ENCODE peak calls at places on chromosomes 2 and 18, in five cellular contexts. L is endothelial cell of umbilical vein, Z is HCT116, K is transverse colon, N is H1. P is an unnamed sample.

GRCh38 chr2:78677774-78678173 is 347.7 kb upstream of the REG3G start:
- DNase-seq in N (no peak), L (no peak), Z (no peak), K (no peak), P (no peak)

GRCh38 chr18:79540161-79540913 is 139.3 kb upstream of the CTDP1 start:
- DNase-seq in K (no peak), N (no peak), Z (no peak), L (no peak), P (no peak)

GRCh38 chr2:200615247-200615646 is 29.4 kb downstream of the AOX1 start:
- DNase-seq in N (no peak), Z (no peak), L (peak; percentile 21), K (no peak), P (no peak)

GRCh38 chr2:14199040-14199439 is 433.5 kb upstream of the LRATD1 start:
- DNase-seq in K (no peak), L (no peak), N (no peak), Z (no peak), P (no peak)

GRCh38 chr18:48902856-48903601 is 47.7 kb downstream of the SMAD7 start:
- DNase-seq in L (peak; percentile 16), Z (no peak), K (no peak), N (no peak), P (no peak)

GRCh38 chr2:238914648-238915015 is 66.7 kb downstream of the TWIST2 start:
- DNase-seq in K (no peak), N (no peak), Z (no peak), L (no peak), P (no peak)

GRCh38 chr2:162521871-162522655 is 178.1 kb downstream of the GCA start:
- DNase-seq in K (no peak), Z (no peak), N (no peak), L (no peak), P (no peak)

GRCh38 chr2:96505231-96505889 is at the start of gene NEURL3:
- DNase-seq in Z (peak; percentile 22), N (peak; percentile 32), K (no peak), L (peak; percentile 68), P (no peak)

GRCh38 chr18:32629990-32630389 is 142.8 kb downstream of the KLHL14 start:
- DNase-seq in Z (no peak), L (no peak), K (no peak), N (no peak), P (no peak)

GRCh38 chr2:95039410-95039809 is 13.9 kb downstream of the MAL start:
- DNase-seq in K (no peak), Z (no peak), L (no peak), N (no peak), P (no peak)

GRCh38 chr2:11802782-11803191 is 56.4 kb downstream of the LPIN1 start:
- DNase-seq in Z (no peak), L (no peak), N (no peak), K (no peak), P (no peak)

GRCh38 chr18:35172451-35173035 is 68.3 kb upstream of the ZNF397 start:
- DNase-seq in N (no peak), L (no peak), Z (no peak), K (no peak), P (no peak)

GRCh38 chr2:4980989-4981388 is 711.2 kb upstream of the SOX11 start:
- DNase-seq in Z (no peak), K (no peak), L (no peak), N (no peak), P (no peak)

GRCh38 chr2:64036343-64036742 is 17.1 kb upstream of the VPS54 start:
- DNase-seq in N (no peak), Z (no peak), K (no peak), L (peak; percentile 61), P (no peak)

GRCh38 chr2:60823694-60824305 is 57.6 kb upstream of the REL start:
- DNase-seq in L (no peak), N (no peak), Z (no peak), K (no peak), P (no peak)

GRCh38 chr2:88694015-88694414 is 2.5 kb downstream of the RPIA start:
- DNase-seq in Z (no peak), K (no peak), L (no peak), N (no peak), P (no peak)

GRCh38 chr18:75253784-75254183 is 43.2 kb downstream of the TSHZ1 start:
- DNase-seq in Z (no peak), K (no peak), N (no peak), L (peak; percentile 23), P (no peak)

GRCh38 chr2:131322209-131322608 is 41.8 kb downstream of the RAB6D start:
- DNase-seq in L (no peak), Z (no peak), K (no peak), N (no peak), P (no peak)

GRCh38 chr2:60550151-60550983 is 3.1 kb downstream of the BCL11A start:
- DNase-seq in N (peak; percentile 81), L (peak; percentile 52), Z (peak; percentile 50), K (peak; percentile 87), P (no peak)

GRCh38 chr2:217725409-217725808 is 277.4 kb downstream of the TNS1 start:
- DNase-seq in Z (no peak), K (no peak), N (no peak), L (no peak), P (no peak)

GRCh38 chr2:143345887-143346612 is 216.8 kb downstream of the ARHGAP15 start:
- DNase-seq in L (no peak), K (no peak), N (no peak), Z (no peak), P (no peak)
- H3K27ac ChIP-seq in L (no peak overlapping the region), K (no peak overlapping the region), N (no peak overlapping the region), Z (no peak overlapping the region), P (no peak overlapping the region)

DNA sequence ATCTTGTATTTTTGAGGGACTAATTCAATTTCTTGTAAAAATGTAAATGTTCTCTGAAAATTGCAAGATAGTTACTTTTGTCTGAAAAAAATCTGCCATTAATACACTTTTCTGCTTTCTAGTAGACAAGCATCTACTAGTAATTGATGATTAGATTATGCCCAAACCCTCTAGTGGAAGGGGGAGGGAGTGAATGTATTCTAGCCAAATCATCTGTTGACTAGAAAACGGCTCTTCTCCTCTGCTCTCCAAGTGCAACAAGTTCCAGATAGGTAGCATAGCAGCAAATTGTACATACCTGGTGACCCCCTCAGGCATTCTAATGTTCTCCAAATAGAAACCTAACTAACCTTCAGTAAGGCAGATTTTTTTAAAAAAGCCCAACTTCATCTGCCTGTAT is 58.6 kb downstream of the RELCH start:
- DNase-seq in K (no peak), N (no peak), L (no peak), Z (no peak), P (no peak)
- TF ChIP-seq CTCF in K (no peak), N (no peak), L (no peak), Z (no peak), P (no peak)

DNA sequence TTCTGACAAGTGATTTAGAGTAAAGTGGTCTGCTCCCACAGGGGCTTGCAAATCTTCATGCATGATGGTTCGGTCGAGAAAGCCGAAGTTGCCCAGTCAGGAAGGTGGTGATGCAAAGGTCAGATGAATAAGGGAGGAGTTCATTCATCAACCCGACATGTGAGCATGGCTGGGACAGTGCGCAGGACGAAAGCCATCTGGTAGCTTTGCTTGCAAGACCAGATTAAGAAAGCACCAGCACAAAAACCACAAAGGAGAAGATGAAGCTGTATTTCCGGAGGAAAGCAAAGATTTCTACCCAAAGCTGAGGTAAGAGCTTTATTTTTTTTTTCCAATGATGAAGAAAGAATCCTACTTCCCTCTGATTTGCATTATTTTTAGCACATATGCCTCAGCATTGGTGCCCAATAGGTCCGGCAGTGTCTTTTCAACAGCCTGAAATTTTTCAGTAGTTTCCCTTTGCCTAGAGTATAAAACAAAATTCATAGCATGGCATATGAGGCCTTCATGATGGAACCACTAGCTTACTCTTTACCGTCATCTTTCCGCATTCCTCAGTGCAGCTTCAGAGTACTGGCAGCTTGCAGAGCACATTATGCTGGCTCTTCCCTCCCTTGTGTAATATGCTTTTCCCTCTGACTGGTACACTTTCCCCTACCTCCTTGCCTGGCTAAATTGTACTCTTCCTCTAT is 112.0 kb upstream of the THOC1 start:
- DNase-seq in Z (no peak), L (no peak), K (no peak), N (no peak), P (no peak)
- TF ChIP-seq POLR2AphosphoS5 in Z (no peak), L (no peak), K (no peak), N (no peak), P (no peak)

GRCh38 chr2:46163804-46164569 is 133.2 kb upstream of the EPAS1 start:
- DNase-seq in L (no peak), N (no peak), Z (no peak), K (peak; percentile 43), P (peak; percentile 15)
- H3K27ac ChIP-seq in L (peak overlapping the region; percentile 21), N (no peak overlapping the region), Z (peak overlapping the region; percentile 4), K (peak overlapping the region; percentile 70), P (no peak overlapping the region)

GRCh38 chr18:60413944-60414547 is 41.5 kb upstream of the MC4R start:
- DNase-seq in L (no peak), N (peak; percentile 57), Z (peak; percentile 10), K (peak; percentile 14), P (no peak)
- TF ChIP-seq CTCF in L (no peak), N (peak; percentile 63), Z (peak; percentile 62), K (no peak), P (no peak)

DNA sequence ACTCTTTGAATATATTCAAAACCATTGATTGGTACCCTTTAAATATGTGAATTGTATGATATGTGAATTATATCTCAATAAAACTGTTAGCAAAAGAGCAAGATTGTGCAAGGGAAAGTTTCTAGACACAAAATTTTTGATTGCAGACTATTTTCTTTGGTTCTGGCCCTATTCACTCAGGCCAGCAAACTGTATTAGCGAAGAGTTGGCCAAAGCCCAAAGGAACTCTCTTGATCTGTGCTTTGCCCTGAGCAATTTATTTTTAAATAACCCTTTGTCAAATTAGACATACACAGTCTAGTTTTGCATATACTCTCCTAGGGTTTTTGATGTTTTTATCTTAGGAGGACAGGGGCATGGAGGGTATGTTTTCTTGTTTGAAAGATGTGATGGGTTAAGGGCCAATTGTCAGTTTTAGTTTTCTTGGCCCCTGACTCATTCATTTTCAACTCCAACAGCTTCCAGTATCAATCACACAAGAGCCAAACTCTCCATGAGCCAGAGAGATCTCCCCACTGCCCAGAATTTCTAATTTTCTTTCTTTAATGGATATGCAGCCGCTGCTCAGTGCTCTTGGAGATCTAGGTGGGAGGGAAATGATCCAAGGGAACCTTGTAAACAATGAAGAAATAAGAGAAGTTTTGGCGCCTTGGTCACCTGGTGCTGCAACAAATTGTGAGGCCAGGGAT is 231.5 kb downstream of the SRBD1 start:
- DNase-seq in N (no peak), Z (no peak), L (no peak), K (no peak), P (no peak)
- TF ChIP-seq POLR2AphosphoS5 in N (no peak), Z (no peak), L (no peak), K (no peak), P (no peak)

GRCh38 chr2:28796620-28797019 is 14.0 kb upstream of the SPDYA start:
- DNase-seq in Z (no peak), N (no peak), K (no peak), L (no peak), P (no peak)
- H3K27ac ChIP-seq in Z (no peak overlapping the region), N (no peak overlapping the region), K (no peak overlapping the region), L (no peak overlapping the region), P (no peak overlapping the region)

GRCh38 chr2:332592-332991 is 44.7 kb upstream of the ALKAL2 start:
- DNase-seq in Z (no peak), K (no peak), L (no peak), N (no peak), P (no peak)
- TF ChIP-seq CTCF in Z (peak; percentile 28), K (no peak), L (no peak), N (peak; percentile 11), P (no peak)

DNA sequence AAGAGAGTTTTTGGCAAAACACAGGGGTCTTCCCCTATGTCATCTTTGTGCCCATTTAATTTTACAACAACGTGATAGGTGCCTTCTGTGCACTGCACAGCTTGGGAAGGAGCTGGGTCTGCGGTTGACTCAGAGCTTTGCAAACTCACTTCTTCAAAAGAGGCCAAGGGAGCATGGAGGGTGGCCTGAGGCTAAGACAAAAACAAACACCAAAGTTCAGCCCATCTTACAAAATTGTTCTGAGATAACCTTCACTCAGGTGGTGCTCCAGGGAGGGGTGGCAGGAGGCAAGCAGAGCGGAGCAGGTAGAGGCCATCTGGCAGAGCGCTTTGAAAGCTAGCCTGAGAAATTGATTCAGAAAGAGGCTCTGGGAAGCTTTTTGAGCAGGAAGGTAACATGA is 9.8 kb downstream of the SOWAHC start:
- DNase-seq in Z (no peak), N (no peak), K (no peak), L (no peak), P (no peak)
- TF ChIP-seq POLR2AphosphoS5 in Z (no peak), N (no peak), K (no peak), L (no peak), P (no peak)